ENCODE peak calls at places on chromosomes 4 and X, in six cellular contexts. Y is colonic mucosa, F is suprapubic skin, I is astrocyte of the spinal cord, D is HFF-Myc, C is pancreas. M is an unnamed sample.

GRCh38 chr4:44448548-44449443 is at the start of gene KCTD8:
- DNase-seq in Y (peak; percentile 76), F (peak; percentile 72), I (peak; percentile 89), D (peak; percentile 12), C (peak; percentile 73), M (peak; percentile 74)

GRCh38 chr4:151960449-151961246 is 199.8 kb upstream of the GATB start:
- DNase-seq in Y (no peak), F (no peak), I (no peak), D (no peak), C (no peak), M (no peak)

GRCh38 chr4:6450709-6451108 is 21.7 kb downstream of the PPP2R2C start:
- DNase-seq in Y (no peak), F (no peak), I (no peak), D (no peak), C (no peak), M (no peak)

GRCh38 chr4:109183851-109184345 is 118.6 kb downstream of the COL25A1 start:
- DNase-seq in Y (no peak), F (no peak), I (no peak), D (no peak), C (no peak), M (peak; percentile 32)

GRCh38 chrX:43962636-43963035 is 10.6 kb downstream of the NDP start:
- DNase-seq in Y (no peak), F (no peak), I (no peak), D (no peak), C (no peak), M (no peak)

GRCh38 chrX:41449615-41450014 is 2.5 kb downstream of the NYX start:
- DNase-seq in Y (no peak), F (no peak), I (peak; percentile 16), D (no peak), C (no peak), M (peak; percentile 19)

GRCh38 chr4:21226637-21227538 is 526.6 kb downstream of the PACRGL start:
- DNase-seq in Y (no peak), F (no peak), I (no peak), D (no peak), C (peak; percentile 11), M (no peak)

GRCh38 chr4:7020856-7021255 is 22.3 kb upstream of the TADA2B start:
- DNase-seq in Y (no peak), F (no peak), I (no peak), D (no peak), C (no peak), M (no peak)

GRCh38 chr4:142156246-142156645 is 519.9 kb downstream of the IL15 start:
- DNase-seq in Y (no peak), F (no peak), I (no peak), D (no peak), C (no peak), M (no peak)

GRCh38 chr4:78645853-78646757 is 94.5 kb downstream of the ANXA3 start:
- DNase-seq in Y (peak; percentile 76), F (peak; percentile 90), I (peak; percentile 94), D (peak; percentile 93), C (peak; percentile 61), M (peak; percentile 97)

GRCh38 chrX:101550362-101550761 is at the start of gene ARMCX1:
- DNase-seq in Y (peak; percentile 66), F (peak; percentile 81), I (peak; percentile 69), D (peak; percentile 27), C (peak; percentile 32), M (peak; percentile 88)

GRCh38 chr4:80184053-80184790 is 13.1 kb upstream of the PRDM8 start:
- DNase-seq in Y (peak; percentile 91), F (peak; percentile 89), I (peak; percentile 86), D (no peak), C (peak; percentile 72), M (peak; percentile 88)

GRCh38 chrX:110015027-110015426 is 12.1 kb downstream of the TMEM164 start:
- DNase-seq in Y (no peak), F (no peak), I (no peak), D (no peak), C (no peak), M (peak; percentile 48)

GRCh38 chr4:153257151-153257620 is 52.9 kb downstream of the TRIM2 start:
- DNase-seq in Y (no peak), F (no peak), I (peak; percentile 73), D (no peak), C (no peak), M (peak; percentile 55)
- H3K4me3 ChIP-seq in Y (no peak overlapping the region), F (no peak overlapping the region), I (peak overlapping the region; percentile 38), D (no peak overlapping the region), C (no peak overlapping the region), M (no peak overlapping the region)

GRCh38 chrX:128816919-128817318 is 706.4 kb downstream of the SMARCA1 start:
- DNase-seq in Y (no peak), F (no peak), I (no peak), D (no peak), C (no peak), M (no peak)
- TF ChIP-seq CTCF in Y (peak; percentile 50), F (no peak), I (peak; percentile 11), D (no peak), C (peak; percentile 29), M (no peak)

DNA sequence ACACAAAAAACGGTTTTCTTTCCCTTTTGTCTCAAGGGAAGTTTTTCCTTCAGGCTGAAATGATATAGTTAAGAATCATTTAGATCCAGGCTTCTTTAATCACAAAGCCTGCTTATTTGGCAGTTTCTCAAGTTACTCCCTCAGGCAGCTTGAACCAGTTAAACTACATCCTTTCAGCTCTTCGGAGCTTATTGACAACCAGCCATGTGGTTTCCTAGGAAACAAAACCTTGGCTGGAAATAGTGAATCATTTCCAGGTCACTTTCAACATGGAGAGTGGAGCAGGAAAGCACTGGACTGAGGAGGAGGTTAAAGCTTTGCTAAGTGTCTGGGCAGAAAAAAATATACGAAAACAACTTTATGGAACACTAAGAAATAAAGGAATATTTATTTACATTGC is 23.0 kb upstream of the AASDH start:
- DNase-seq in Y (peak; percentile 60), F (no peak), I (peak; percentile 98), D (peak; percentile 98), C (peak; percentile 83), M (peak; percentile 99)
- H3K4me3 ChIP-seq in Y (no peak overlapping the region), F (peak overlapping the region; percentile 21), I (peak overlapping the region; percentile 28), D (peak overlapping the region; percentile 16), C (no peak overlapping the region), M (peak overlapping the region; percentile 19)

GRCh38 chr4:143203577-143203976 is 18.9 kb downstream of the USP38 start:
- DNase-seq in Y (no peak), F (no peak), I (no peak), D (no peak), C (no peak), M (no peak)

GRCh38 chr4:143202824-143203223 is 18.1 kb downstream of the USP38 start:
- DNase-seq in Y (no peak), F (no peak), I (peak; percentile 44), D (no peak), C (no peak), M (peak; percentile 44)

DNA sequence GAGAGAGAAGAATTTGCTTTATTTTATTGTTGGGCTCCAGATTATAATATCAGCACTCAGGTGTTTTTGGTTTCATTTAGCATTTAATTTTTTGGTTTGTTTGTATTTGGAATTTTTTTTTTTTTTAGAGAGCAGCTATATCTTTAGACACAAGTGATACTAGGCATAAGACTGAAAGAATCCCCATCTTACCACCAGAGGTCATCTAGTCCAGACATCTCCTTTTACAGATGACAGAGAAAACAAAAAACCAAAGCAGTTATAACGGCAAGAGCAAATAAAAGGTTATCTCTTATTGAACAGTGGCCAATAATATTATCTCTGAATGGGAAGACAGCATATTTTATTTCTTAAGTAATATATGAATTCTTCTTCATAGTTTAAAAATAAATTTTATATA is 22.8 kb downstream of the USP38 start:
- DNase-seq in Y (no peak), F (no peak), I (peak; percentile 17), D (no peak), C (no peak), M (peak; percentile 55)
- TF ChIP-seq CTCF in Y (no peak), F (no peak), I (peak; percentile 31), D (peak; percentile 20), C (no peak), M (peak; percentile 37)